ENCODE peak calls at places on chromosomes 12 and 14, in eight cellular contexts. I, K, D, U, T, Q, H and B are unnamed samples.

GRCh38 chr12:81303935-81304334 is 226.1 kb downstream of the ACSS3 start:
- DNase-seq in H (no peak), K (no peak), Q (no peak), T (no peak), I (no peak), U (no peak), D (no peak), B (no peak)

GRCh38 chr12:49776413-49776812 is 35.1 kb downstream of the TMBIM6 start:
- DNase-seq in T (peak; percentile 35), K (peak; percentile 44), I (peak; percentile 43), H (peak; percentile 32), Q (peak; percentile 85), U (peak; percentile 19), D (no peak), B (peak; percentile 73)

GRCh38 chr12:51980051-51980808 is 26.5 kb upstream of the TAMALIN start:
- DNase-seq in H (peak; percentile 72), T (peak; percentile 27), I (peak; percentile 49), K (peak; percentile 60), D (peak; percentile 51), U (peak; percentile 11), Q (peak; percentile 47), B (peak; percentile 74)

GRCh38 chr14:91835920-91836843 is 31.2 kb downstream of the TC2N start:
- DNase-seq in H (peak; percentile 87), I (peak; percentile 71), U (peak; percentile 72), K (peak; percentile 81), T (no peak), Q (no peak), D (no peak), B (peak; percentile 25)

GRCh38 chr12:79573820-79574219 is 116.9 kb downstream of the PAWR start:
- DNase-seq in D (no peak), T (no peak), U (no peak), I (no peak), H (no peak), Q (no peak), K (no peak), B (no peak)

GRCh38 chr14:59187802-59188460 is 536 bp upstream of the DAAM1 start:
- DNase-seq in H (no peak), I (no peak), U (no peak), Q (no peak), T (no peak), D (no peak), K (peak; percentile 14), B (peak; percentile 70)

GRCh38 chr12:123479442-123480180 is 21.7 kb downstream of the SNRNP35 start:
- DNase-seq in H (no peak), K (no peak), Q (no peak), U (no peak), T (peak; percentile 88), D (peak; percentile 87), I (no peak), B (no peak)

GRCh38 chr14:55201219-55202096 is 10.1 kb upstream of the DLGAP5 start:
- DNase-seq in H (no peak), U (no peak), T (no peak), Q (no peak), I (no peak), K (no peak), D (no peak), B (no peak)

GRCh38 chr12:76863005-76863670 is 15.7 kb downstream of the CSRP2 start:
- DNase-seq in I (no peak), H (no peak), Q (peak; percentile 36), T (no peak), U (no peak), K (no peak), D (no peak), B (no peak)

GRCh38 chr12:24595652-24596235 is 353.2 kb downstream of the BCAT1 start:
- DNase-seq in K (no peak), H (no peak), Q (no peak), T (no peak), D (no peak), U (no peak), I (no peak), B (peak; percentile 13)